ENCODE peak calls at places on chromosomes 7 and 10, in eight cellular contexts. C, X, E, T, V, U, O and G are unnamed samples. For H3K9me3, the result is how much of the 10 kb centered on the place peaks cover.

GRCh38 chr10:36385693-36386092 is 739.7 kb upstream of the ANKRD30A start:
- DNase-seq in C (no peak), X (no peak), E (no peak), T (no peak), V (no peak), U (no peak), O (no peak), G (no peak)

GRCh38 chr7:45112648-45113047 is 1.2 kb upstream of the TBRG4 start:
- DNase-seq in C (no peak), X (no peak), E (no peak), T (no peak), V (no peak), U (no peak), O (peak), G (no peak)

GRCh38 chr7:139106959-139107358 is 2.6 kb downstream of the ZC3HAV1 start:
- DNase-seq in C (no peak), X (no peak), E (no peak), T (no peak), V (no peak), U (no peak), O (no peak), G (no peak)

GRCh38 chr10:48620719-48621118 is 15.8 kb upstream of the ARHGAP22 start:
- DNase-seq in C (no peak), X (no peak), E (no peak), T (no peak), V (no peak), U (no peak), O (no peak), G (no peak)

GRCh38 chr7:22821702-22822485 is 755 bp downstream of the TOMM7 start:
- DNase-seq in C (no peak), X (no peak), E (no peak), T (peak), V (no peak), U (peak), O (peak), G (no peak)

GRCh38 chr10:112655722-112656121 is 208.7 kb downstream of the VTI1A start:
- DNase-seq in C (no peak), X (no peak), E (no peak), T (no peak), V (no peak), U (no peak), O (no peak), G (no peak)

GRCh38 chr7:68613897-68614296 is 984.4 kb upstream of the AUTS2 start:
- DNase-seq in C (no peak), X (no peak), E (no peak), T (no peak), V (no peak), U (no peak), O (no peak), G (no peak)

GRCh38 chr7:2253021-2253420 is 11.0 kb downstream of the NUDT1 start:
- DNase-seq in C (no peak), X (no peak), E (no peak), T (no peak), V (no peak), U (no peak), O (no peak), G (no peak)

GRCh38 chr7:127678330-127678729 is 26.3 kb downstream of the SND1 start:
- DNase-seq in C (no peak), X (no peak), E (no peak), T (no peak), V (no peak), U (peak), O (no peak), G (no peak)

GRCh38 chr7:94375713-94376112 is 19.0 kb upstream of the COL1A2 start:
- DNase-seq in C (peak), X (no peak), E (no peak), T (no peak), V (no peak), U (no peak), O (peak), G (no peak)

GRCh38 chr7:8434290-8435002 is 1.0 kb downstream of the NXPH1 start:
- DNase-seq in C (no peak), X (peak), E (no peak), T (no peak), V (no peak), U (peak), O (no peak), G (no peak)

GRCh38 chr10:16777473-16778370 is 39.5 kb downstream of the RSU1 start:
- DNase-seq in C (peak), X (no peak), E (no peak), T (no peak), V (no peak), U (peak), O (peak), G (peak)

GRCh38 chr10:12965571-12965970 is 35.9 kb downstream of the CCDC3 start:
- DNase-seq in C (no peak), X (no peak), E (no peak), T (no peak), V (no peak), U (no peak), O (peak), G (no peak)

GRCh38 chr7:29565982-29566746 is 2.5 kb downstream of the PRR15 start:
- DNase-seq in C (no peak), X (peak), E (no peak), T (no peak), V (no peak), U (no peak), O (no peak), G (no peak)

GRCh38 chr7:74542558-74543117 is 88.9 kb downstream of the GTF2IRD1 start:
- DNase-seq in C (no peak), X (no peak), E (no peak), T (no peak), V (no peak), U (no peak), O (no peak), G (no peak)

GRCh38 chr10:91352760-91353159 is 57.4 kb upstream of the HECTD2 start:
- DNase-seq in C (no peak), X (no peak), E (no peak), T (no peak), V (no peak), U (no peak), O (no peak), G (no peak)

GRCh38 chr10:103715430-103715829 is 139.9 kb downstream of the SH3PXD2A start:
- DNase-seq in C (no peak), X (no peak), E (no peak), T (no peak), V (no peak), U (no peak), O (peak), G (no peak)

GRCh38 chr10:99920901-99921300 is 88.8 kb downstream of the DNMBP start:
- DNase-seq in C (no peak), X (no peak), E (no peak), T (no peak), V (no peak), U (no peak), O (peak), G (no peak)

GRCh38 chr7:107945332-107945731 is 54.3 kb downstream of the DLD start:
- DNase-seq in C (no peak), X (no peak), E (no peak), T (no peak), V (no peak), U (no peak), O (no peak), G (no peak)

GRCh38 chr10:12667006-12667405 is 317.7 kb downstream of the CAMK1D start:
- DNase-seq in C (no peak), X (no peak), E (no peak), T (no peak), V (no peak), U (no peak), O (no peak), G (no peak)

GRCh38 chr7:128916643-128916915 is 6.1 kb upstream of the KCP start:
- DNase-seq in C (no peak), X (no peak), E (no peak), T (no peak), V (no peak), U (no peak), O (no peak), G (no peak)

GRCh38 chr7:39847227-39847626 is 102.8 kb upstream of the CDK13 start:
- DNase-seq in C (no peak), X (no peak), E (no peak), T (no peak), V (no peak), U (no peak), O (no peak), G (no peak)

GRCh38 chr10:84196941-84197340 is 2.6 kb downstream of the CDHR1 start:
- DNase-seq in C (no peak), X (no peak), E (no peak), T (no peak), V (no peak), U (no peak), O (no peak), G (no peak)

GRCh38 chr10:78292987-78293865 is 259.6 kb downstream of the RPS24 start:
- DNase-seq in C (peak), X (no peak), E (no peak), T (no peak), V (no peak), U (peak), O (no peak), G (peak)

DNA sequence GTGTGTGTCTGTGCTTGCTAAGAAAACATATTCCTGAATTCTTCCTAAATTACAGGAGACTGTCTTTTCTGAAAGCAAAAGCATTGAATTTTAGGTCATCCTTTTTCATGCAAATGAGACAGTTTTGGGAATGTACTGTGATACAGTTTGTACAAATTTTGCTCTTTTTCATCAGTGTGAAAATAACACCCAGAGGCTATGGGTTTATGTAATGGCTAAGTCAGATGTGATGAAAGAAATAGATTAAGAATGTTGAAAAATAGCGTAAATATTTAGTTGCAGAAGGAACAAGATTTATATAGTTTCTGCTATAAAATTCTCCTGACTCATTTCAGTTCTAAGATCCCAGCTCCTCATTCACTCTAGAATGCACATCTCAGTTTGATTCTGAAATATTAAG is 24.6 kb downstream of the POM121L12 start:
- DNase-seq in C (no peak), X (no peak), E (no peak), T (no peak), V (no peak), U (no peak), O (no peak), G (no peak)
- H3K9me3 ChIP-seq in C (under half), X (under half), E (under half), T (under half), V (under half), U (under half), O (under half), G (under half)

DNA sequence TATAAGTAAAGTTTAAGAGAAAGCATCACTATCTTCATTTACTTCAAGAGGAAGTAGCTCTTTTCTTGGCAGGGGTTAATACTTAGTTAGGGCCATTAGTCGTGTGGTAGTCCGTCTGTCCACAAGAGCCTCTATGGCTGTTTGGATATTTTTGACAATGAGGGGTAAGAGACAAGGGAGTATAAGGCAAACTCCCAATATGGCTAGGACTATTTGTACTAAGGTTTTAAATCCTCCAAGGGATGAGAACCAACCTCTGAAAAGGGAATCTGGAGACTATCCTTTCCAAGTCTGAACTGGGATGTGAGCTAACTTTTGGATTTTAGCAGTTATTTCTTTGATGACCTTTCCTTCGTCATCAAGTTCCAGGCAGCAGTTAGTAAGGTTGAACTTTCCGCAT is at the start of gene ZNF117:
- DNase-seq in C (no peak), X (no peak), E (no peak), T (no peak), V (no peak), U (no peak), O (no peak), G (no peak)
- H3K9me3 ChIP-seq in C (under half), X (under half), E (under half), T (under half), V (under half), U (under half), O (half or more), G (under half)

GRCh38 chr7:64747802-64748201 is 46.4 kb upstream of the ZNF138 start:
- DNase-seq in C (no peak), X (no peak), E (no peak), T (no peak), V (no peak), U (no peak), O (no peak), G (no peak)
- H3K9me3 ChIP-seq in C (under half), X (under half), E (under half), T (under half), V (under half), U (under half), O (under half), G (under half)

GRCh38 chr10:5583525-5584175 is 58.9 kb downstream of the CALML3 start:
- DNase-seq in C (no peak), X (peak), E (no peak), T (peak), V (no peak), U (peak), O (no peak), G (peak)
- H3K9me3 ChIP-seq in C (under half), X (under half), E (under half), T (under half), V (under half), U (under half), O (under half), G (under half)

GRCh38 chr7:52720856-52721255 is 314.6 kb upstream of the POM121L12 start:
- DNase-seq in C (no peak), X (no peak), E (no peak), T (no peak), V (no peak), U (no peak), O (no peak), G (no peak)
- H3K9me3 ChIP-seq in C (under half), X (under half), E (under half), T (under half), V (under half), U (under half), O (under half), G (under half)

GRCh38 chr7:143018931-143019330 is 8.0 kb downstream of the OR9A2 start:
- DNase-seq in C (no peak), X (no peak), E (no peak), T (no peak), V (no peak), U (no peak), O (no peak), G (no peak)
- H3K9me3 ChIP-seq in C (under half), X (under half), E (under half), T (under half), V (under half), U (under half), O (under half), G (under half)

GRCh38 chr10:109640915-109641314 is 282.4 kb downstream of the XPNPEP1 start:
- DNase-seq in C (no peak), X (no peak), E (no peak), T (no peak), V (no peak), U (no peak), O (no peak), G (no peak)
- H3K9me3 ChIP-seq in C (under half), X (under half), E (under half), T (under half), V (under half), U (under half), O (under half), G (under half)

DNA sequence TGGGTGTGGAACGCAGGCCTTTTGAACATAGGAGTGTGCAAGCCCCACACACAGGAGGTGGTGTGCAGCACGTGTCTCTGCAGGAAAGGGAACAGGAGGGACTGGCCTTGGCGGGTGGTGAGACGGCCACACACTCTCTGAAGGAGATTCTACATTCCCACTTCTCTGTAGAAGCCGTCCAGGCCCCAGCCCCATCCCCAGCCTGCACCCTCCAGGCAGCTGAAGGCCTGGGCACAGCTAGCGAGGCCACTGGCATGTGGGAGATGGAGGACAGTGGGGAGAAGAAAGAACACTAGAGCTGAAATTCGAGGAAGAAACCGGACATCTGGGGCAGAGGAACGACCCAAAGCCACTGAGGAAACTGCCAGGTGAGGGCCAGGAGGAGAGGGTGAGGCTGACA is 507.3 kb downstream of the DNAJB6 start:
- DNase-seq in C (no peak), X (no peak), E (no peak), T (no peak), V (no peak), U (no peak), O (no peak), G (no peak)
- H3K9me3 ChIP-seq in C (under half), X (under half), E (under half), T (under half), V (under half), U (under half), O (under half), G (under half)